ENCODE peak calls at places on chromosomes 11 and 22, in eight cellular contexts. A, T, Y, N, O, U, G and I are unnamed samples.

GRCh38 chr11:134581966-134582787 is 170.1 kb upstream of the B3GAT1 start:
- DNase-seq in O (no peak), T (no peak), A (no peak), Y (no peak), G (no peak), N (no peak), U (no peak), I (no peak)

GRCh38 chr22:49823289-49824045 is 4.2 kb downstream of the BRD1 start:
- DNase-seq in T (no peak), G (no peak), Y (no peak), O (no peak), U (no peak), N (no peak), A (no peak), I (no peak)

GRCh38 chr22:48832592-48832991 is 995.1 kb downstream of the BRD1 start:
- DNase-seq in U (no peak), Y (no peak), T (no peak), A (no peak), N (no peak), G (no peak), O (no peak), I (no peak)

GRCh38 chr11:47987781-47988180 is 7.4 kb downstream of the PTPRJ start:
- DNase-seq in Y (no peak), T (no peak), U (no peak), A (no peak), O (no peak), N (no peak), G (no peak), I (no peak)

GRCh38 chr11:27287205-27287604 is 75.8 kb downstream of the CCDC34 start:
- DNase-seq in Y (no peak), G (no peak), T (no peak), A (no peak), N (no peak), O (no peak), U (no peak), I (no peak)

GRCh38 chr11:105937331-105937730 is 84.7 kb downstream of the MSANTD4 start:
- DNase-seq in T (peak; percentile 14), N (no peak), A (no peak), Y (peak; percentile 21), O (no peak), U (no peak), G (no peak), I (no peak)

GRCh38 chr11:134086376-134086775 is 17.5 kb downstream of the JAM3 start:
- DNase-seq in N (no peak), A (no peak), G (no peak), Y (no peak), T (no peak), U (no peak), O (no peak), I (no peak)

GRCh38 chr11:22656128-22656527 is 10.3 kb upstream of the GAS2 start:
- DNase-seq in U (no peak), A (no peak), T (no peak), N (no peak), Y (peak; percentile 39), O (no peak), G (no peak), I (no peak)

GRCh38 chr11:426851-427250 is 12.1 kb upstream of the SIGIRR start:
- DNase-seq in U (no peak), T (no peak), Y (no peak), N (no peak), G (no peak), A (no peak), O (no peak), I (no peak)

GRCh38 chr11:75143420-75143731 is 7.5 kb upstream of the SLCO2B1 start:
- DNase-seq in O (no peak), N (no peak), T (no peak), G (no peak), A (no peak), U (no peak), Y (no peak), I (no peak)

GRCh38 chr22:23754220-23754919 is at the start of gene VPREB3:
- DNase-seq in G (no peak), T (no peak), Y (no peak), A (peak; percentile 89), N (no peak), O (no peak), U (no peak), I (no peak)

GRCh38 chr22:22856364-22856763 is 31.3 kb upstream of the IGLL5 start:
- DNase-seq in A (peak; percentile 51), N (no peak), U (no peak), T (no peak), G (no peak), O (no peak), Y (no peak), I (no peak)

GRCh38 chr22:46117206-46118199 is 32.8 kb upstream of the PPARA start:
- DNase-seq in O (no peak), N (no peak), Y (no peak), A (no peak), U (no peak), G (no peak), T (peak; percentile 31), I (no peak)

GRCh38 chr11:117392979-117393378 is 65.3 kb downstream of the CEP164 start:
- DNase-seq in G (no peak), Y (no peak), N (no peak), T (no peak), O (no peak), A (no peak), U (no peak), I (no peak)

GRCh38 chr22:44259366-44260215 is 53.2 kb downstream of the SHISAL1 start:
- DNase-seq in G (no peak), Y (no peak), A (no peak), O (no peak), N (no peak), U (peak; percentile 18), T (no peak), I (no peak)

GRCh38 chr11:2507945-2508749 is 63.3 kb downstream of the KCNQ1 start:
- DNase-seq in T (no peak), U (peak; percentile 40), G (no peak), N (no peak), O (no peak), Y (no peak), A (no peak), I (no peak)

GRCh38 chr11:126476256-126476970 is 120.9 kb downstream of the ST3GAL4 start:
- DNase-seq in A (no peak), O (no peak), Y (no peak), G (no peak), N (no peak), T (no peak), U (no peak), I (no peak)

GRCh38 chr11:85826096-85826855 is 15.3 kb upstream of the SYTL2 start:
- DNase-seq in O (no peak), A (peak; percentile 13), G (no peak), U (no peak), Y (peak; percentile 35), T (peak; percentile 65), N (peak; percentile 29), I (no peak)

GRCh38 chr11:125924384-125925007 is 20.2 kb downstream of the DDX25 start:
- DNase-seq in Y (no peak), O (no peak), T (no peak), G (no peak), U (no peak), N (no peak), A (no peak), I (no peak)

GRCh38 chr11:11027271-11027670 is 169.4 kb upstream of the ZBED5 start:
- DNase-seq in G (no peak), T (peak; percentile 94), N (no peak), O (no peak), A (no peak), Y (peak; percentile 62), U (no peak), I (no peak)

GRCh38 chr11:11552688-11553087 is 69.1 kb downstream of the GALNT18 start:
- DNase-seq in Y (no peak), U (no peak), N (no peak), A (no peak), O (no peak), T (no peak), G (no peak), I (no peak)

GRCh38 chr11:2517386-2518064 is 72.7 kb downstream of the KCNQ1 start:
- DNase-seq in A (no peak), O (no peak), Y (no peak), T (no peak), G (no peak), U (peak; percentile 45), N (no peak), I (no peak)

GRCh38 chr11:17766590-17766989 is 32.0 kb downstream of the KCNC1 start:
- DNase-seq in G (no peak), U (no peak), T (no peak), O (no peak), A (no peak), Y (no peak), N (no peak), I (no peak)
- H3K4me1 ChIP-seq in G (no peaks in the 10 kb centered on the region), U (no peaks in the 10 kb centered on the region), T (no peaks in the 10 kb centered on the region), O (no peaks in the 10 kb centered on the region), A (no peaks in the 10 kb centered on the region), Y (no peaks in the 10 kb centered on the region), N (no peaks in the 10 kb centered on the region), I (no peaks in the 10 kb centered on the region)

GRCh38 chr11:122202161-122202950 is 86.3 kb upstream of the BLID start:
- DNase-seq in Y (peak; percentile 83), G (no peak), O (no peak), N (no peak), A (no peak), T (peak; percentile 90), U (peak; percentile 51), I (no peak)
- H3K4me3 ChIP-seq in Y (no peak overlapping the region), G (no peak overlapping the region), O (peak overlapping the region; percentile 75), N (no peak overlapping the region), A (no peak overlapping the region), T (peak overlapping the region; percentile 80), U (peak overlapping the region; percentile 33), I (no peak overlapping the region)

DNA sequence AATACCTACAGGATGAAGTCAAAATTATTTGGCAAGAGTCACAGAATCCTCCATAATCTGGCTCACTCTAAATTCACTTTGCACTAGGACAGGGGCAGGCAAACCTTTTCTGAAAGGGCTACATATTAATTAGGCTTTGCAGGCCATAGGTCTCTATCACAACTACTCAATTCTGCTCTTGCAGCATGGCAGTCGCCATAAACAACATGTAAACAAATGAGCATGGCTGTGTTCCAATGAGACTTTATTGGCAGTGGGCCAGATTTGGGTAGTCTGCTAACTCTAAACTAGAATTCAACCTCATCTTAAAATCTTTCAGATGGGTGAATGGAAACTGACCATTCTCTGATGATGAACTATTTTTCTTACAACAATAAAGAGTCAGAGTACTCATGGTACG is 5.8 kb downstream of the THRSP start:
- DNase-seq in Y (peak; percentile 24), U (no peak), A (no peak), T (no peak), N (no peak), G (no peak), O (no peak), I (no peak)
- H3K27ac ChIP-seq in Y (peak overlapping the region; percentile 6), U (no peak overlapping the region), A (no peak overlapping the region), T (no peak overlapping the region), N (no peak overlapping the region), G (no peak overlapping the region), O (no peak overlapping the region), I (no peak overlapping the region)

DNA sequence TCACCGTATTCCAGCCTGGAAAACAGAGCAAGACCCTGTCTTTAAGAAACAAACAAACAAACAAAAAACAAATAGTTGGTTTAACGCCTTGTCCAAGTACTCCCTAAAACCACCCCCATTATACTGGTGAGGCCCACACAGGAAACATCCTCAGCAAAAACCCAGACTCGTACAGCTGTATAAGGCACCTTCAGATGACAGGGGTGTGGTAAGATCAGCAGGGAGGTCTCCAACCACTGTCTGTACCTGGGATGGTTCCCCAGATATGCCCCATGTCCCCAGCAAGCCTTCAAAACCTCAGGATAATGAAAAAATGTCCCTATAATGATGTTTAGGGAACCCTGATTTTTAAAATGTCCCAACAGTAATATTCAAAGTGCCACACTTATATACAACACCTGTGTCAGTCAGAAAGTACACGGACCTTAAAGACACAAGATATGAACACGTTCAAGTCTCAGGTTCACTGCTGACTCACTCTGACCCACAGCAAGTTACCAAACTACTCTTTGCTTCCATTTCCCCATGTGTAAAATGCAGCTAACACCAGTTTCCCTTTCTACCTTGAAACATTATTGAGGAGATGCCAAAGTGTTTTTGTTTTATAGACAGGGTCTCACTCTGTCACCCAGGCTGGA is 9.3 kb downstream of the SF3A1 start:
- DNase-seq in O (no peak), A (no peak), N (no peak), Y (no peak), T (no peak), G (no peak), U (no peak), I (no peak)
- H3K4me1 ChIP-seq in O (peaks cover under 1% of the 10 kb centered on the region), A (no peaks in the 10 kb centered on the region), N (peaks cover 71% of the 10 kb centered on the region), Y (no peaks in the 10 kb centered on the region), T (no peaks in the 10 kb centered on the region), G (peaks cover 29% of the 10 kb centered on the region), U (no peaks in the 10 kb centered on the region), I (peaks cover 8% of the 10 kb centered on the region)